ENCODE peak calls at places on chromosomes 6 and 20, in four cellular contexts. One of them, this sample, is unnamed.

GRCh38 chr6:139855741-139856206 is 481.3 kb upstream of the CITED2 start:
- DNase-seq in heart left ventricle: no peak
- DNase-seq in GM12878: no peak
- DNase-seq in left ventricle myocardium inferior: no peak
- DNase-seq in this sample: no peak

GRCh38 chr6:108489699-108490098 is 71.0 kb upstream of the FOXO3 start:
- DNase-seq in heart left ventricle: no peak
- DNase-seq in GM12878: no peak
- DNase-seq in left ventricle myocardium inferior: no peak
- DNase-seq in this sample: no peak

GRCh38 chr6:155275808-155276480 is 12.1 kb downstream of the CLDN20 start:
- DNase-seq in heart left ventricle: peak
- DNase-seq in GM12878: no peak
- DNase-seq in left ventricle myocardium inferior: no peak
- DNase-seq in this sample: no peak

GRCh38 chr20:44431502-44432234 is 44.0 kb upstream of the TTPAL start:
- DNase-seq in heart left ventricle: no peak
- DNase-seq in GM12878: no peak
- DNase-seq in left ventricle myocardium inferior: no peak
- DNase-seq in this sample: no peak

GRCh38 chr20:8209061-8209460 is 77.0 kb downstream of the PLCB1 start:
- DNase-seq in heart left ventricle: no peak
- DNase-seq in GM12878: peak
- DNase-seq in left ventricle myocardium inferior: no peak
- DNase-seq in this sample: peak

GRCh38 chr6:66128238-66128637 is 421.2 kb upstream of the EYS start:
- DNase-seq in heart left ventricle: no peak
- DNase-seq in GM12878: no peak
- DNase-seq in left ventricle myocardium inferior: no peak
- DNase-seq in this sample: no peak

GRCh38 chr6:114783083-114783482 is 440.3 kb upstream of the HS3ST5 start:
- DNase-seq in heart left ventricle: no peak
- DNase-seq in GM12878: no peak
- DNase-seq in left ventricle myocardium inferior: no peak
- DNase-seq in this sample: no peak

GRCh38 chr20:32481311-32482103 is 103.6 kb downstream of the NOL4L start:
- DNase-seq in heart left ventricle: no peak
- DNase-seq in GM12878: no peak
- DNase-seq in left ventricle myocardium inferior: no peak
- DNase-seq in this sample: no peak

GRCh38 chr6:165843568-165844113 is 180.6 kb upstream of the PDE10A start:
- DNase-seq in heart left ventricle: no peak
- DNase-seq in GM12878: no peak
- DNase-seq in left ventricle myocardium inferior: no peak
- DNase-seq in this sample: no peak

GRCh38 chr20:8057871-8058270 is 38.3 kb upstream of the TMX4 start:
- DNase-seq in heart left ventricle: no peak
- DNase-seq in GM12878: no peak
- DNase-seq in left ventricle myocardium inferior: no peak
- DNase-seq in this sample: no peak

GRCh38 chr6:166156942-166157341 is 10.7 kb downstream of the TBXT start:
- DNase-seq in heart left ventricle: no peak
- DNase-seq in GM12878: no peak
- DNase-seq in left ventricle myocardium inferior: no peak
- DNase-seq in this sample: no peak

GRCh38 chr6:7108964-7109836 is 1.4 kb downstream of the RREB1 start:
- DNase-seq in heart left ventricle: peak
- DNase-seq in GM12878: no peak
- DNase-seq in left ventricle myocardium inferior: peak
- DNase-seq in this sample: peak

GRCh38 chr6:90411292-90411781 is 114.7 kb upstream of the BACH2 start:
- DNase-seq in heart left ventricle: no peak
- DNase-seq in GM12878: peak
- DNase-seq in left ventricle myocardium inferior: no peak
- DNase-seq in this sample: peak

GRCh38 chr6:32558426-32559057 is 28.5 kb upstream of the HLA-DRB5 start:
- DNase-seq in heart left ventricle: no peak
- DNase-seq in GM12878: no peak
- DNase-seq in left ventricle myocardium inferior: no peak
- DNase-seq in this sample: no peak

GRCh38 chr6:109918227-109918626 is 59.9 kb upstream of the GPR6 start:
- DNase-seq in heart left ventricle: no peak
- DNase-seq in GM12878: no peak
- DNase-seq in left ventricle myocardium inferior: no peak
- DNase-seq in this sample: no peak

GRCh38 chr6:138541793-138542481 is 42.6 kb upstream of the NHSL1 start:
- DNase-seq in heart left ventricle: no peak
- DNase-seq in GM12878: no peak
- DNase-seq in left ventricle myocardium inferior: no peak
- DNase-seq in this sample: no peak

GRCh38 chr6:14799928-14800327 is 445.9 kb upstream of the JARID2 start:
- DNase-seq in heart left ventricle: peak
- DNase-seq in GM12878: peak
- DNase-seq in left ventricle myocardium inferior: peak
- DNase-seq in this sample: peak

GRCh38 chr20:5680227-5680626 is 70.0 kb upstream of the SHLD1 start:
- DNase-seq in heart left ventricle: no peak
- DNase-seq in GM12878: no peak
- DNase-seq in left ventricle myocardium inferior: no peak
- DNase-seq in this sample: no peak

GRCh38 chr6:33195304-33196022 is 3.2 kb upstream of the COL11A2 start:
- DNase-seq in heart left ventricle: peak
- DNase-seq in GM12878: no peak
- DNase-seq in left ventricle myocardium inferior: no peak
- DNase-seq in this sample: no peak

GRCh38 chr20:51884561-51884960 is 82.2 kb upstream of the SALL4 start:
- DNase-seq in heart left ventricle: no peak
- DNase-seq in GM12878: no peak
- DNase-seq in left ventricle myocardium inferior: no peak
- DNase-seq in this sample: no peak

GRCh38 chr6:157148391-157149323 is 174.7 kb downstream of the TMEM242 start:
- DNase-seq in heart left ventricle: peak
- DNase-seq in GM12878: no peak
- DNase-seq in left ventricle myocardium inferior: peak
- DNase-seq in this sample: no peak

GRCh38 chr6:165834613-165835259 is 171.7 kb upstream of the PDE10A start:
- DNase-seq in heart left ventricle: peak
- DNase-seq in GM12878: no peak
- DNase-seq in left ventricle myocardium inferior: peak
- DNase-seq in this sample: no peak

GRCh38 chr6:113048741-113049140 is 701.6 kb downstream of the RFPL4B start:
- DNase-seq in heart left ventricle: no peak
- DNase-seq in GM12878: no peak
- DNase-seq in left ventricle myocardium inferior: no peak
- DNase-seq in this sample: no peak

GRCh38 chr6:127186889-127187288 is 68.4 kb downstream of the RSPO3 start:
- DNase-seq in heart left ventricle: peak
- DNase-seq in GM12878: no peak
- DNase-seq in left ventricle myocardium inferior: peak
- DNase-seq in this sample: peak

GRCh38 chr20:17712708-17713107 is 12.9 kb downstream of the BANF2 start:
- DNase-seq in heart left ventricle: no peak
- DNase-seq in GM12878: no peak
- DNase-seq in left ventricle myocardium inferior: no peak
- DNase-seq in this sample: no peak

GRCh38 chr6:108029226-108029921 is 45.2 kb downstream of the OSTM1 start:
- DNase-seq in heart left ventricle: no peak
- DNase-seq in GM12878: no peak
- DNase-seq in left ventricle myocardium inferior: no peak
- DNase-seq in this sample: no peak

GRCh38 chr6:158170656-158171081 is 2.5 kb downstream of the GTF2H5 start:
- DNase-seq in heart left ventricle: no peak
- DNase-seq in GM12878: no peak
- DNase-seq in left ventricle myocardium inferior: no peak
- DNase-seq in this sample: no peak

GRCh38 chr6:121260651-121261102 is 73.6 kb downstream of the TBC1D32 start:
- DNase-seq in heart left ventricle: peak
- DNase-seq in GM12878: no peak
- DNase-seq in left ventricle myocardium inferior: peak
- DNase-seq in this sample: no peak

GRCh38 chr6:44116643-44117382 is 10.4 kb downstream of the MRPL14 start:
- DNase-seq in heart left ventricle: no peak
- DNase-seq in GM12878: no peak
- DNase-seq in left ventricle myocardium inferior: no peak
- DNase-seq in this sample: no peak

GRCh38 chr6:6399568-6399967 is 79.1 kb upstream of the F13A1 start:
- DNase-seq in heart left ventricle: no peak
- DNase-seq in GM12878: no peak
- DNase-seq in left ventricle myocardium inferior: no peak
- DNase-seq in this sample: no peak

GRCh38 chr6:1496836-1497592 is 107.6 kb downstream of the FOXF2 start:
- DNase-seq in heart left ventricle: no peak
- DNase-seq in GM12878: no peak
- DNase-seq in left ventricle myocardium inferior: no peak
- DNase-seq in this sample: no peak

GRCh38 chr6:34922177-34922663 is 33.2 kb downstream of the ANKS1A start:
- DNase-seq in heart left ventricle: no peak
- DNase-seq in GM12878: no peak
- DNase-seq in left ventricle myocardium inferior: no peak
- DNase-seq in this sample: no peak

GRCh38 chr6:13141392-13141791 is 186.9 kb downstream of the TBC1D7 start:
- DNase-seq in heart left ventricle: no peak
- DNase-seq in GM12878: no peak
- DNase-seq in left ventricle myocardium inferior: no peak
- DNase-seq in this sample: no peak

DNA sequence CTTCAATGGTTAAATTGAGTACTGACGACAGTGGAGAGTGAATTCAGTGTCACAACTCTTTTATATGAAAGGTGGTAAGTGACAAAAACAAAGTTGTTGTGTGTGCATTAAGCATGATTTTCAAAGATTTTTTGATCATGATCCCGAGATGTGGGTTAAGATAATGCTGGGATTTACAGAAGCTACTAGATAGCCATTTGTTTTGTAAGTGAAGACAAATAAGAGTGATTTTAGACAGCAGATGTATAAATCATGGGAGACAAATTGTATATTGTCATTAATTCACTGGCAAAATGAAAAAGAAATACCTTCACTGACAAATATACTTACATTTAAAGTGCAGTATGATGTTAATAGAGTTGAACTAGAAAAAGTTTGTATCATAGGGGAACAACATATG is 6.1 kb downstream of the ADGRB3 start:
- DNase-seq in heart left ventricle: no peak
- DNase-seq in GM12878: no peak
- DNase-seq in left ventricle myocardium inferior: no peak
- DNase-seq in this sample: no peak
- H3K4me3 ChIP-seq in heart left ventricle: no peak
- H3K4me3 ChIP-seq in GM12878: no peak
- H3K4me3 ChIP-seq in left ventricle myocardium inferior: peak
- H3K4me3 ChIP-seq in this sample: no peak

GRCh38 chr20:55632592-55632991 is 372.7 kb downstream of the CBLN4 start:
- DNase-seq in heart left ventricle: no peak
- DNase-seq in GM12878: no peak
- DNase-seq in left ventricle myocardium inferior: no peak
- DNase-seq in this sample: no peak
- TF ChIP-seq CTCF in heart left ventricle: no peak
- TF ChIP-seq CTCF in GM12878: no peak
- TF ChIP-seq CTCF in left ventricle myocardium inferior: no peak
- TF ChIP-seq CTCF in this sample: no peak

GRCh38 chr20:38726849-38727601 is 2.7 kb downstream of the SLC32A1 start:
- DNase-seq in heart left ventricle: no peak
- DNase-seq in GM12878: no peak
- DNase-seq in left ventricle myocardium inferior: no peak
- DNase-seq in this sample: peak

GRCh38 chr20:38725959-38726848 is 1.9 kb downstream of the SLC32A1 start:
- DNase-seq in heart left ventricle: no peak
- DNase-seq in GM12878: no peak
- DNase-seq in left ventricle myocardium inferior: no peak
- DNase-seq in this sample: peak

GRCh38 chr20:38728237-38728761 is 4.0 kb downstream of the SLC32A1 start:
- DNase-seq in heart left ventricle: no peak
- DNase-seq in GM12878: no peak
- DNase-seq in left ventricle myocardium inferior: no peak
- DNase-seq in this sample: no peak

GRCh38 chr20:38728911-38729642 is 4.8 kb downstream of the SLC32A1 start:
- DNase-seq in heart left ventricle: no peak
- DNase-seq in GM12878: no peak
- DNase-seq in left ventricle myocardium inferior: no peak
- DNase-seq in this sample: no peak

GRCh38 chr20:38727602-38728236 is 3.4 kb downstream of the SLC32A1 start:
- DNase-seq in heart left ventricle: no peak
- DNase-seq in GM12878: no peak
- DNase-seq in left ventricle myocardium inferior: no peak
- DNase-seq in this sample: no peak
- H3K4me3 ChIP-seq in heart left ventricle: no peak
- H3K4me3 ChIP-seq in GM12878: no peak
- H3K4me3 ChIP-seq in left ventricle myocardium inferior: no peak
- H3K4me3 ChIP-seq in this sample: no peak

DNA sequence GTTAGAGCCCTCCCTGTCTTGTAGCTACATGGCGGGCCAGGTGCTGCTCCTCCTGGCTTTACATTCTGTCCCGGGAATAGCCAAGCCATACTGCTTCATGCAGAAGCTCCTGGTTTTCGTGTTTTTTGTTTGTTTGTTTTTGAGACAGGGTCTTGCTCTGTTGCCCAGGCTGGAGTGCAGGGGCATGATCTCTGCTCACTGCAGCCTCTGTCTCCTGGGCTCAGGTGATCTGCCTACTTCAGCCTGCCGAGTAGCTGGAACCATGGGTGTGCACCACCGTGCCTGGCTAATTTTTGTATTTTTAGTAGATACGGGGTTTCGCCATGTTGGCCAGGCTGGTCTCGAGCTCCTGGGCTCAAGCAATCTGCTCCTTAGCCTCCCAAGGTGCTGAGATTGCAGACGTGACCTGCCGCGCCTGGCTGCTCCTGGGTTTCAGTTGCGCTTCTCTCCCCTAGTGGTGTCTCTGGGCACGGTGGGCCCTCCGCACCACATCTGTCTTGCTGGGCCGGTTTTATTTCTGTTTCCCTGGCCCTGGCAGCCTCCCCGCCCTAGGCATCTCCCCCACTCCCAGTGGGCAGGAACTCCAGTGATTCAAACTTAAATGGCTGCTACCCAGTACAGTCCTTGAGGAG is 12.9 kb downstream of the CDYL start:
- DNase-seq in heart left ventricle: no peak
- DNase-seq in GM12878: no peak
- DNase-seq in left ventricle myocardium inferior: no peak
- DNase-seq in this sample: peak
- TF ChIP-seq CTCF in heart left ventricle: no peak
- TF ChIP-seq CTCF in GM12878: peak
- TF ChIP-seq CTCF in left ventricle myocardium inferior: no peak
- TF ChIP-seq CTCF in this sample: peak